ENCODE peak calls at places on chromosomes 13 and 19, in nine cellular contexts. U is upper lobe of right lung; F is A549; A is cardiac fibroblast; X is lower leg skin; C is breast epithelium; I is transverse colon; V is CD8-positive, alpha-beta T cell; P is GM12865. N is an unnamed sample.

GRCh38 chr13:111599791-111600190 is 279.3 kb downstream of the TEX29 start:
- DNase-seq in I (no peak), A (no peak), C (no peak), U (peak; percentile 61), X (no peak), V (no peak), P (no peak), F (no peak), N (no peak)

GRCh38 chr19:19110410-19111137 is 27.7 kb downstream of the TMEM161A start:
- DNase-seq in P (peak; percentile 35), A (peak; percentile 22), X (no peak), U (no peak), C (no peak), V (no peak), I (no peak), F (no peak), N (no peak)

GRCh38 chr13:110293649-110294048 is 13.3 kb downstream of the COL4A1 start:
- DNase-seq in P (no peak), C (no peak), X (no peak), U (no peak), V (no peak), I (no peak), F (no peak), A (peak; percentile 27), N (no peak)

GRCh38 chr13:79648191-79648590 is 167.2 kb downstream of the NDFIP2 start:
- DNase-seq in X (no peak), F (no peak), P (no peak), A (no peak), C (no peak), I (no peak), U (no peak), V (no peak), N (no peak)

GRCh38 chr19:47790398-47790814 is 11.9 kb downstream of the SELENOW start:
- DNase-seq in X (peak; percentile 62), A (peak; percentile 78), V (peak; percentile 63), C (peak; percentile 78), I (peak; percentile 85), P (peak; percentile 73), F (peak; percentile 94), U (peak; percentile 92), N (peak; percentile 61)

GRCh38 chr19:48918071-48918470 is 15.4 kb upstream of the DHDH start:
- DNase-seq in C (no peak), X (no peak), A (no peak), P (peak; percentile 46), F (no peak), U (no peak), I (no peak), V (no peak), N (no peak)

GRCh38 chr19:736125-736524 is 14.8 kb upstream of the MISP start:
- DNase-seq in X (no peak), I (no peak), V (no peak), P (no peak), C (no peak), A (no peak), U (no peak), F (no peak), N (no peak)

GRCh38 chr13:40063278-40063698 is 407.8 kb downstream of the COG6 start:
- DNase-seq in A (peak; percentile 47), I (no peak), U (no peak), P (no peak), V (no peak), C (no peak), X (no peak), F (no peak), N (peak; percentile 34)

GRCh38 chr13:33125821-33126570 is 109.8 kb downstream of the KL start:
- DNase-seq in A (peak; percentile 95), P (no peak), V (no peak), C (no peak), I (no peak), F (peak; percentile 76), X (peak; percentile 79), U (no peak), N (peak; percentile 99)

GRCh38 chr19:28065026-28065425 is 1147.9 kb downstream of the UQCRFS1 start:
- DNase-seq in C (no peak), X (no peak), P (no peak), A (no peak), U (no peak), V (no peak), F (no peak), I (no peak), N (no peak)

GRCh38 chr13:42561752-42562467 is 12.0 kb upstream of the TNFSF11 start:
- DNase-seq in A (no peak), P (peak; percentile 34), V (no peak), C (no peak), U (no peak), I (no peak), X (no peak), F (no peak), N (peak; percentile 60)

GRCh38 chr19:39031368-39032163 is 783 bp downstream of the FBXO27 start:
- DNase-seq in I (peak; percentile 90), V (peak; percentile 50), P (peak; percentile 91), A (peak; percentile 62), X (peak; percentile 88), U (peak; percentile 98), F (peak; percentile 99), C (peak; percentile 95), N (no peak)

GRCh38 chr19:39409886-39410619 is 2.4 kb upstream of the PLEKHG2 start:
- DNase-seq in U (peak; percentile 92), X (peak; percentile 76), V (peak; percentile 71), I (peak; percentile 85), A (peak; percentile 93), P (peak; percentile 87), C (no peak), F (no peak), N (peak; percentile 73)

GRCh38 chr19:3784607-3785463 is 1.3 kb downstream of the MATK start:
- DNase-seq in I (no peak), P (no peak), A (no peak), F (peak; percentile 41), X (no peak), V (no peak), U (peak; percentile 76), C (no peak), N (peak; percentile 12)

GRCh38 chr13:21453352-21454089 is 5.6 kb downstream of the ZDHHC20 start:
- DNase-seq in V (no peak), A (no peak), C (no peak), X (no peak), P (no peak), F (no peak), U (no peak), I (no peak), N (peak; percentile 51)
- H3K4me3 ChIP-seq in V (no peak overlapping the region), A (no peak overlapping the region), C (no peak overlapping the region), X (no peak overlapping the region), P (no peak overlapping the region), F (no peak overlapping the region), U (no peak overlapping the region), I (no peak overlapping the region), N (no peak overlapping the region)

GRCh38 chr19:57709616-57710015 is 612 bp upstream of the ZNF154 start:
- DNase-seq in P (no peak), V (no peak), I (no peak), U (no peak), C (no peak), X (no peak), A (no peak), F (no peak), N (no peak)
- TF ChIP-seq CTCF in P (no peak), V (no peak), I (no peak), U (no peak), C (no peak), X (no peak), A (no peak), F (no peak), N (no peak)

GRCh38 chr19:46717716-46718143 is 816 bp upstream of the PRKD2 start:
- DNase-seq in U (no peak), A (no peak), V (no peak), F (no peak), P (peak; percentile 40), I (no peak), C (no peak), X (no peak), N (no peak)
- H3K4me3 ChIP-seq in U (peak overlapping the region; percentile 87), A (peak overlapping the region; percentile 73), V (peak overlapping the region; percentile 71), F (peak overlapping the region; percentile 88), P (peak overlapping the region; percentile 97), I (peak overlapping the region; percentile 93), C (peak overlapping the region; percentile 99), X (no peak overlapping the region), N (peak overlapping the region; percentile 80)

DNA sequence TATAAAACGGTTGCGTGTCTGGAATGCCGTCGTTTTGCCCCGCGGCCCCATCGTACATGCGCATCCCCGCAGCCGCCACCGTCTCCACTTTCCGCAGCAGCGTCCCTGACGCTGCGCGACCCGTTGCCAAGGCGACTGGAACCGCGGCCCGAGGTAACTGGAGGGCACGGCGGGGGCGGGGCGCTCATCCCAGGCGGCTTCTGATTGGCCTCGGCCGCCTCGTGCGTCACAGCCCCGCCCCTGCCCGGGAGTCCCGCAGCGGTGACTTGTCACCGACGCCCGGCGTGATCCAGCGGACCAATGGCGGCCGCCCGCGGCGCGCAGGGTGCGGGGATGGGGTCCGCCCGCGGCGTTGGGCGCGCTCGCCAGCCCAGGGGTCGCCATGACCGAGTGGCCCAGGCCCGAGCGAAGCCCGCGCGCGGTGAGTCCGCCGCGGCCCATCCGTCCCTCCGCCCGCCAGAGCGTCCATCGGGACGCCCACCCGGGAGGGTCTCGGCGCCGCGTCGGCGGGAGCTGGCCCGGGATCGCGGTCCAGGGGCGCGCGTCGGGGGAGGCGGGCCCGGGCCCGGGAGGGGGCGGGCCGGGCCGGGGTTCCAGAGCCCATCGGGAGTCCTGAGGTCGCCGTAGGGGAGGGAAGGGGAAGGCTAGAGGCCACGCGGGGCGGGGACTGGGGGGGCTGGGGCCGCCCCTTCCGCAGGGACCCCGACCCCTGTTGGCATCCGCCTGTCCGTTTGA is at the start of gene ZSCAN1:
- DNase-seq in X (peak; percentile 46), F (no peak), A (peak; percentile 79), I (peak; percentile 66), P (no peak), V (no peak), C (peak; percentile 96), U (no peak), N (peak; percentile 63)
- TF ChIP-seq CTCF in X (no peak), F (no peak), A (no peak), I (no peak), P (no peak), V (no peak), C (no peak), U (no peak), N (no peak)

GRCh38 chr19:4795400-4795799 is 3.9 kb downstream of the FEM1A start:
- DNase-seq in I (no peak), X (no peak), A (no peak), V (no peak), P (no peak), U (no peak), C (no peak), F (no peak), N (peak; percentile 52)
- H3K4me3 ChIP-seq in I (no peak overlapping the region), X (no peak overlapping the region), A (no peak overlapping the region), V (no peak overlapping the region), P (no peak overlapping the region), U (no peak overlapping the region), C (peak overlapping the region; percentile 1), F (no peak overlapping the region), N (no peak overlapping the region)

DNA sequence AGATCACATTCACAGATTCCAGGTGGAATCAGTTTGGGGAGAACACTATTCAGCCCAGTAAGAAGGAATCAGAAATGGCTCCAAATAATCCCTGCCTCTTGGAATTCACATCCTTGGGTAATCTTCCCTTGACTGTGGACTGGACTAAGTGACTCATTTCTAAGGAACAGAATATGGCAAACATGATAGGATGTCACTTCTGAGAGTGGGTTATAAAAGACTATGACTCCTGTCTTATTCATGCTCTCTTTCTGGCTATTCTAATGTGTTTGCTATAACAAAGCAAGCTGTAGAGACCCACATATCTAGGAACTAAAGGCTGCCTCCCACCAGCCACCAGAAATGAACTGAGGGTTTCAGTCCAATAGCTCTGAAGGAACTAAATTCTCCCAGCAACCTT is 37.8 kb downstream of the MBD3L2B start:
- DNase-seq in A (no peak), C (no peak), P (no peak), X (no peak), V (no peak), F (no peak), U (no peak), I (no peak), N (no peak)
- TF ChIP-seq CTCF in A (no peak), C (no peak), P (no peak), X (no peak), V (no peak), F (no peak), U (no peak), I (no peak), N (no peak)